ENCODE peak calls at places on chromosome 19, in four cellular contexts. One of them, this sample, is unnamed.

GRCh38 chr19:3068071-3068470 is 5.8 kb upstream of the TLE5 start:
- DNase-seq in HL-60: no peak
- DNase-seq in K562: no peak
- DNase-seq in GM12878: no peak
- DNase-seq in this sample: no peak

GRCh38 chr19:3055741-3056453 is 6.4 kb downstream of the TLE5 start:
- DNase-seq in HL-60: no peak
- DNase-seq in K562: peak; percentile 57
- DNase-seq in GM12878: no peak
- DNase-seq in this sample: no peak

GRCh38 chr19:45477216-45477615 is 9.4 kb downstream of the FOSB start:
- DNase-seq in K562: no peak
- DNase-seq in HL-60: no peak
- DNase-seq in GM12878: no peak
- DNase-seq in this sample: no peak

GRCh38 chr19:51181913-51182419 is 39.9 kb downstream of the SIGLEC7 start:
- DNase-seq in GM12878: no peak
- DNase-seq in HL-60: peak; percentile 84
- DNase-seq in K562: no peak
- DNase-seq in this sample: no peak

GRCh38 chr19:10915511-10916091 is 12.8 kb downstream of the YIPF2 start:
- DNase-seq in K562: no peak
- DNase-seq in GM12878: no peak
- DNase-seq in HL-60: no peak
- DNase-seq in this sample: no peak

GRCh38 chr19:12159773-12160414 is 3.0 kb upstream of the ZNF136 start:
- DNase-seq in HL-60: no peak
- DNase-seq in K562: peak; percentile 54
- DNase-seq in GM12878: no peak
- DNase-seq in this sample: no peak

GRCh38 chr19:50739841-50740426 is 16.8 kb downstream of the CLEC11A start:
- DNase-seq in GM12878: no peak
- DNase-seq in K562: no peak
- DNase-seq in HL-60: no peak
- DNase-seq in this sample: no peak

GRCh38 chr19:55379161-55379560 is 2.5 kb downstream of the TMEM190 start:
- DNase-seq in GM12878: no peak
- DNase-seq in HL-60: no peak
- DNase-seq in K562: no peak
- DNase-seq in this sample: no peak

GRCh38 chr19:40056505-40056904 is 474 bp upstream of the ZNF780B start:
- DNase-seq in GM12878: no peak
- DNase-seq in HL-60: no peak
- DNase-seq in K562: no peak
- DNase-seq in this sample: no peak

GRCh38 chr19:6222884-6223283 is 56.9 kb downstream of the MLLT1 start:
- DNase-seq in HL-60: no peak
- DNase-seq in K562: no peak
- DNase-seq in GM12878: no peak
- DNase-seq in this sample: no peak

GRCh38 chr19:40147693-40148347 is 43.4 kb upstream of the MAP3K10 start:
- DNase-seq in GM12878: no peak
- DNase-seq in K562: no peak
- DNase-seq in HL-60: peak; percentile 9
- DNase-seq in this sample: no peak

GRCh38 chr19:45568732-45569131 is 15.9 kb downstream of the OPA3 start:
- DNase-seq in HL-60: no peak
- DNase-seq in K562: peak; percentile 2
- DNase-seq in GM12878: no peak
- DNase-seq in this sample: no peak

GRCh38 chr19:42528354-42529247 is at the start of gene CEACAM1:
- DNase-seq in K562: no peak
- DNase-seq in HL-60: peak; percentile 51
- DNase-seq in GM12878: no peak
- DNase-seq in this sample: peak; percentile 44

GRCh38 chr19:50460161-50460765 is 16.0 kb upstream of the EMC10 start:
- DNase-seq in GM12878: peak; percentile 75
- DNase-seq in K562: no peak
- DNase-seq in HL-60: no peak
- DNase-seq in this sample: peak; percentile 84

GRCh38 chr19:38649305-38650179 is 2.1 kb downstream of the ACTN4 start:
- DNase-seq in GM12878: no peak
- DNase-seq in K562: no peak
- DNase-seq in HL-60: peak; percentile 38
- DNase-seq in this sample: no peak

GRCh38 chr19:38949580-38950367 is 19.0 kb downstream of the MRPS12 start:
- DNase-seq in HL-60: peak; percentile 16
- DNase-seq in K562: no peak
- DNase-seq in GM12878: no peak
- DNase-seq in this sample: peak; percentile 73

GRCh38 chr19:58450836-58451357 is 525 bp upstream of the ZNF324B start:
- DNase-seq in HL-60: no peak
- DNase-seq in K562: no peak
- DNase-seq in GM12878: no peak
- DNase-seq in this sample: no peak

GRCh38 chr19:48636859-48637448 is at the start of gene DBP:
- DNase-seq in K562: no peak
- DNase-seq in GM12878: no peak
- DNase-seq in HL-60: peak; percentile 71
- DNase-seq in this sample: no peak

GRCh38 chr19:13790354-13790753 is 4.9 kb upstream of the ZSWIM4 start:
- DNase-seq in GM12878: no peak
- DNase-seq in HL-60: peak; percentile 89
- DNase-seq in K562: no peak
- DNase-seq in this sample: no peak

GRCh38 chr19:48815870-48816501 is 5.2 kb upstream of the BCAT2 start:
- DNase-seq in K562: no peak
- DNase-seq in HL-60: no peak
- DNase-seq in GM12878: no peak
- DNase-seq in this sample: no peak

GRCh38 chr19:45200614-45201013 is 22.0 kb downstream of the BLOC1S3 start:
- DNase-seq in K562: no peak
- DNase-seq in GM12878: no peak
- DNase-seq in HL-60: no peak
- DNase-seq in this sample: no peak

GRCh38 chr19:38769635-38770211 is 3.6 kb downstream of the LGALS7 start:
- DNase-seq in GM12878: no peak
- DNase-seq in HL-60: peak; percentile 64
- DNase-seq in K562: peak; percentile 61
- DNase-seq in this sample: peak; percentile 83

GRCh38 chr19:37059142-37059541 is 19.1 kb upstream of the ZNF420 start:
- DNase-seq in GM12878: no peak
- DNase-seq in HL-60: no peak
- DNase-seq in K562: no peak
- DNase-seq in this sample: no peak

GRCh38 chr19:7415163-7415856 is 66.6 kb downstream of the ARHGEF18 start:
- DNase-seq in HL-60: no peak
- DNase-seq in GM12878: no peak
- DNase-seq in K562: no peak
- DNase-seq in this sample: no peak

DNA sequence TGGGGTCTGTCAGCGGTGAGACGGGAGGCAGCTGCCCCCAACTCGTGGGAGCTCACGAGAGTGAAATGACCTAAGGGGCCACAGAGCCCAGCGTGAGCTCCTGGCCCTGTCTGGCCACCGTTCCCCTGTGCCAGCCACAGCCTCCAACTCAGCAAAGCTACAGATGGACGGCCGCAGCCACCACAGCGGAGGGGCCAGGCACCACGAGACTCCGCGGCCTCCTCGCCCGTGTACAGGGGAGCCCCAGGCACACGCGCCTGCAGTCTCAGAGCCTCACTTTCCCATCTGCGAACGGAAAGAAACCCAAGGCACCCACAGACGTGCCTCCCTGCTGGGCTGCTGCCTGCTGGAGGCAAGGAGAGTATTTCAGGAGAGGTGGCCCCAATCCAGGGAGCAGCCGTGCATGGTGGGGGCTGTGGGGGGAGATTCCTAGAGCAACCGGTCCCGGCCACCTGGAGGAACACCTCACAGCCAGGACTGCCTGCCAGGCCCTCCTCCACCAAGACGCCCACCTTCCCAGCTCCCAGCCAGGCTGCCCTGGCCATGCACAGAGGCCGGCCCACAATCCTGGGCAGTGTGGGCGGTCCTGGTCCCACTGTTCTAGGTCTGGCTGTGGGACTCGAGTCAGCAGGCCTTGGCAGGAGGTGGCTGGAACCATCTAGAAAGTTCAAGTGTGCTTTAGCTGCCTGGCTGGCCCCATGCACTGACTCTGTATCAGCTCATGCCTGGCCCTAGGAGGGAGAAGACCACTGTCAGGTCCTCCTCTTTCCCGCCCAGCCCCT is 1.9 kb downstream of the MKNK2 start:
- DNase-seq in HL-60: no peak
- DNase-seq in K562: no peak
- DNase-seq in GM12878: no peak
- DNase-seq in this sample: no peak
- TF ChIP-seq SPI1 in HL-60: no peak
- TF ChIP-seq SPI1 in K562: no peak
- TF ChIP-seq SPI1 in GM12878: no peak
- TF ChIP-seq SPI1 in this sample: no peak

GRCh38 chr19:16115309-16116039 is 3.8 kb downstream of the RAB8A start:
- DNase-seq in HL-60: no peak
- DNase-seq in K562: no peak
- DNase-seq in GM12878: no peak
- DNase-seq in this sample: no peak
- TF ChIP-seq SPI1 in HL-60: no peak
- TF ChIP-seq SPI1 in K562: no peak
- TF ChIP-seq SPI1 in GM12878: no peak
- TF ChIP-seq SPI1 in this sample: no peak

GRCh38 chr19:9435279-9436268 is at the start of gene ZNF266:
- DNase-seq in K562: peak; percentile 90
- DNase-seq in HL-60: peak; percentile 93
- DNase-seq in GM12878: peak; percentile 63
- DNase-seq in this sample: peak; percentile 89

GRCh38 chr19:9431475-9431874 is 3.9 kb downstream of the ZNF266 start:
- DNase-seq in HL-60: no peak
- DNase-seq in K562: peak; percentile 47
- DNase-seq in GM12878: no peak
- DNase-seq in this sample: no peak

GRCh38 chr19:9430444-9430843 is 4.9 kb downstream of the ZNF266 start:
- DNase-seq in HL-60: no peak
- DNase-seq in K562: no peak
- DNase-seq in GM12878: no peak
- DNase-seq in this sample: no peak

GRCh38 chr19:9436358-9436757 is 985 bp upstream of the ZNF266 start:
- DNase-seq in HL-60: no peak
- DNase-seq in K562: no peak
- DNase-seq in GM12878: no peak
- DNase-seq in this sample: no peak
- TF ChIP-seq SPI1 in HL-60: no peak
- TF ChIP-seq SPI1 in K562: no peak
- TF ChIP-seq SPI1 in GM12878: no peak
- TF ChIP-seq SPI1 in this sample: no peak

DNA sequence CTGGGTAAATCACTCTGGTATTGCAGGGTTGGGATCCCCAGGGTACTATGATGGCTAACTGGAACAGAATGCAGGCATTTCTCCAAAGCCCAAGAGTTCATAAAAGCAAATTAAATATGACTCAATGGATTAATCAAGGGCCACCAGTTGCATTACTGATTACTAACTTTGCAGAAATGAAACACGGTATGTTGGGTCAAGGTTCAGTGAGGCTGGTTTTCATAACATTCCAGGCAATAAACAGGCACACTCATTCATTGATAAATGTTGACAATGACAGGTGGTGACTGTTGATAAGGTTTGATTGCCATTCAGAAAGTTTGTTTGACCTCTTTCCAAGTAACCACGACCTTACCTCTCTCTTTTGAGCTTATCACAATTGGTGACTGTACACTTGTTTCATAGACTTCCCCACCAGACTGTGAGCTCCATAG is 506 bp upstream of the AP1M1 start:
- DNase-seq in K562: no peak
- DNase-seq in HL-60: no peak
- DNase-seq in GM12878: no peak
- DNase-seq in this sample: no peak
- TF ChIP-seq SPI1 in K562: peak; percentile 35
- TF ChIP-seq SPI1 in HL-60: no peak
- TF ChIP-seq SPI1 in GM12878: no peak
- TF ChIP-seq SPI1 in this sample: no peak

GRCh38 chr19:35332817-35333216 is 3.8 kb downstream of the CD22 start:
- DNase-seq in HL-60: no peak
- DNase-seq in K562: peak; percentile 4
- DNase-seq in GM12878: no peak
- DNase-seq in this sample: no peak
- TF ChIP-seq SPI1 in HL-60: no peak
- TF ChIP-seq SPI1 in K562: no peak
- TF ChIP-seq SPI1 in GM12878: no peak
- TF ChIP-seq SPI1 in this sample: no peak

DNA sequence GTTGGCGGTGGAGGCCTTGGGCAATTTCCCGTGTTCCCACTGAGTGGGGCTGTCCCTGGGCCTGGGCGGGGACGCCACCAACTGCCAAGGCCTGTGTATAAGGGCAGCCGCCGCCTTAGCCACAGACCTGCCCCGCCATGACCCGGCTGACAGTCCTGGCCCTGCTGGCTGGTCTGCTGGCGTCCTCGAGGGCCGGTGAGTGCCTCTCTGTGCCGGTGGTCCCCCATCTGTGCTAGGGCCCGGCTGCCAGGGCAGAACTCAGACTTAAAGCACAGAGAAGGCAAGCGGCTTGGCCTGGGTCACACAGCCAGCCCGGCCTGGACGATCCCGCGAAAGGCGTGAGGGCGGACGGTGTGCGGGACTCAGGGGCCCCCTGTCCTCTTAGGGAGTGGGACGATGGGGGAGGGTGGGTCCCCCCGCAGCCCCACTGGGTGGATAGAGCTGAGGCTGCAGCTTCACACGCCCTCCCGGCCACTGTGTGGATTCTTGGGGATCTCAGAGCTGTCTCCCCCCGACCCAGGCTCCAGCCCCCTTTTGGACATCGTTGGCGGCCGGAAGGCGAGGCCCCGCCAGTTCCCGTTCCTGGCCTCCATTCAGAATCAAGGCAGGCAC is at the start of gene AZU1:
- DNase-seq in K562: no peak
- DNase-seq in GM12878: no peak
- DNase-seq in HL-60: peak; percentile 90
- DNase-seq in this sample: no peak
- TF ChIP-seq SPI1 in K562: no peak
- TF ChIP-seq SPI1 in GM12878: no peak
- TF ChIP-seq SPI1 in HL-60: peak; percentile 42
- TF ChIP-seq SPI1 in this sample: no peak

DNA sequence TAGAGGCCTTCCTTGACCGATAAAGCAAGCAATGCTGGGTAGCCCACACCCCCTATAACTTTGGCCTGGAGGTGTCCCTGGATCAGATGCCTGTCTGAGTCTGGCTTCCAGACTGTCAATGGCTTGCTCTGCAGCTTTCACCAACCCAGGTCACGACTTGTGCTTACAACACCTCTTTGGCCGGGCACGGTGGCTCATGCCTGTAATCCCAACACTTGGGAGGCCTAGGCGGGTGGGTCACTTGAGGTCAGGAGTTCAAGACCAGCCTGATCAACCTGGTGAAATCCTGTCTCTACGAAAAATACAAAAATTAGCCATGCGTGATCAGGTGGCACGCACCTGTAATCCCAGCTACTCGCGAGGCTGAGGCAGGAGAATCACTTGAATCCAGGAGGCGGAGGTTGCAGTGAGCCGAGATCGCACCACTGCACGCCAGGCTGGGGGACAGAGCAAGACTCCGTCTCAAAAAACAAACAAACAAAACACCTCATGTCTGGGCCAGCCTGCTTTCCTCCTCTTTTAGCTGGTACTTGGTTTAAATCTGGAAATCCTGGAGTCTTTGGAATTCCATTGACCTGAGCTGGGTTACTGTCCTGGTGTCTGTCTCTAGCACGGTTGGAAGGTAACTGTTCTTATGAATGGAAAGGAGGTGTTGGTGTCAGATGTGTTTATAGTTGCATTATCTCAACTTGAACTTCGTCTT is 10.3 kb upstream of the GARRE1 start:
- DNase-seq in GM12878: no peak
- DNase-seq in HL-60: no peak
- DNase-seq in K562: no peak
- DNase-seq in this sample: no peak
- TF ChIP-seq SPI1 in GM12878: no peak
- TF ChIP-seq SPI1 in HL-60: no peak
- TF ChIP-seq SPI1 in K562: no peak
- TF ChIP-seq SPI1 in this sample: no peak

This sample was measured in GM12891.